ENCODE peak calls at places on chromosomes 5 and 9, in seven cellular contexts. A is nucleus accumbens; C is naive thymus-derived CD8-positive, alpha-beta T cell; Q is HTR-8/SVneo; N is ecto neural progenitor cell; R is AG09309; P is HS-5. T is an unnamed sample.

GRCh38 chr5:142215915-142216681 is 107.5 kb downstream of the NDFIP1 start:
- DNase-seq in A (no peak), C (no peak), Q (peak), N (no peak), R (peak), P (peak), T (no peak)

GRCh38 chr9:3909966-3910650 is 384.3 kb upstream of the RFX3 start:
- DNase-seq in A (no peak), C (no peak), Q (no peak), N (no peak), R (no peak), P (no peak), T (no peak)

GRCh38 chr9:96048954-96049831 is 173.7 kb downstream of the ERCC6L2 start:
- DNase-seq in A (peak), C (no peak), Q (no peak), N (peak), R (no peak), P (no peak), T (no peak)

GRCh38 chr9:116627433-116627832 is 59.7 kb upstream of the TRIM32 start:
- DNase-seq in A (no peak), C (no peak), Q (no peak), N (no peak), R (no peak), P (no peak), T (no peak)

GRCh38 chr9:127133739-127134167 is 11.3 kb upstream of the ANGPTL2 start:
- DNase-seq in A (peak), C (no peak), Q (no peak), N (peak), R (no peak), P (no peak), T (no peak)

GRCh38 chr9:68949271-68950000 is 64.5 kb downstream of the PRKACG start:
- DNase-seq in A (no peak), C (peak), Q (no peak), N (no peak), R (no peak), P (no peak), T (no peak)

GRCh38 chr5:169702726-169703481 is 65.8 kb downstream of the DOCK2 start:
- DNase-seq in A (no peak), C (no peak), Q (no peak), N (no peak), R (no peak), P (no peak), T (no peak)

GRCh38 chr5:133754575-133755169 is 142.3 kb upstream of the FSTL4 start:
- DNase-seq in A (no peak), C (no peak), Q (peak), N (peak), R (no peak), P (no peak), T (no peak)

GRCh38 chr5:95969646-95970358 is 8.2 kb upstream of the ELL2 start:
- DNase-seq in A (no peak), C (no peak), Q (no peak), N (no peak), R (no peak), P (no peak), T (no peak)

GRCh38 chr5:114362977-114363721 is 1.3 kb downstream of the KCNN2 start:
- DNase-seq in A (no peak), C (no peak), Q (no peak), N (peak), R (no peak), P (no peak), T (no peak)

GRCh38 chr5:41770799-41771198 is 99.4 kb downstream of the OXCT1 start:
- DNase-seq in A (no peak), C (no peak), Q (no peak), N (no peak), R (no peak), P (no peak), T (no peak)

GRCh38 chr5:140565024-140565779 is 574 bp downstream of the SLC35A4 start:
- DNase-seq in A (no peak), C (no peak), Q (no peak), N (no peak), R (no peak), P (no peak), T (no peak)

GRCh38 chr5:137306903-137307302 is 192.2 kb downstream of the SPOCK1 start:
- DNase-seq in A (no peak), C (no peak), Q (no peak), N (no peak), R (no peak), P (no peak), T (no peak)

GRCh38 chr9:131024978-131025868 is 16.2 kb downstream of the LAMC3 start:
- DNase-seq in A (no peak), C (no peak), Q (no peak), N (no peak), R (no peak), P (no peak), T (no peak)

GRCh38 chr5:138953370-138954256 is 78.5 kb upstream of the LRRTM2 start:
- DNase-seq in A (peak), C (no peak), Q (no peak), N (no peak), R (peak), P (no peak), T (no peak)

GRCh38 chr5:39517800-39518199 is 93.0 kb upstream of the DAB2 start:
- DNase-seq in A (no peak), C (no peak), Q (peak), N (no peak), R (peak), P (peak), T (no peak)

GRCh38 chr9:112554516-112554915 is 67.9 kb downstream of the KIAA1958 start:
- DNase-seq in A (no peak), C (no peak), Q (no peak), N (no peak), R (no peak), P (no peak), T (no peak)